ENCODE peak calls at places on chromosomes 13 and 19, in seven cellular contexts. U is mesenchymal stem cell, O is H1, C is H9, A is IMR-90, J is neuronal stem cell, Q is trophoblast cell. L is an unnamed sample.

GRCh38 chr13:113854238-113855011 is 9.5 kb downstream of the GAS6 start:
- DNase-seq in A (peak; percentile 81), U (peak; percentile 82), C (peak; percentile 29), O (peak; percentile 49), J (no peak), Q (no peak), L (no peak)

GRCh38 chr13:27868639-27869435 is 51.0 kb upstream of the PDX1 start:
- DNase-seq in A (peak; percentile 5), U (peak; percentile 11), J (no peak), C (no peak), O (no peak), Q (peak; percentile 19), L (peak; percentile 19)

GRCh38 chr19:43469160-43469480 is 3.7 kb upstream of the LYPD3 start:
- DNase-seq in C (no peak), U (no peak), J (no peak), O (no peak), Q (peak; percentile 57), A (no peak), L (no peak)

GRCh38 chr19:409006-409514 is at the start of gene C2CD4C:
- DNase-seq in C (peak; percentile 41), O (peak; percentile 76), A (no peak), Q (peak; percentile 16), J (no peak), U (peak; percentile 19), L (peak; percentile 23)

GRCh38 chr19:3483226-3483628 is at the start of gene SMIM44:
- DNase-seq in O (no peak), C (no peak), A (no peak), U (no peak), Q (no peak), J (no peak), L (no peak)

GRCh38 chr13:23510979-23511735 is 59.1 kb upstream of the TNFRSF19 start:
- DNase-seq in J (no peak), A (peak; percentile 75), O (no peak), Q (peak; percentile 20), U (peak; percentile 24), C (no peak), L (peak; percentile 76)

GRCh38 chr13:26442541-26442940 is 114.9 kb upstream of the WASF3 start:
- DNase-seq in O (no peak), Q (peak; percentile 63), U (peak; percentile 74), C (no peak), A (peak; percentile 82), J (no peak), L (peak; percentile 85)

GRCh38 chr19:2231621-2232221 is 4.4 kb downstream of the PLEKHJ1 start:
- DNase-seq in J (no peak), C (peak; percentile 53), A (no peak), Q (peak; percentile 33), U (no peak), O (no peak), L (peak; percentile 36)

GRCh38 chr13:23966691-23967615 is 69.7 kb upstream of the C1QTNF9B start:
- DNase-seq in Q (no peak), O (no peak), U (peak; percentile 58), C (no peak), J (no peak), A (peak; percentile 15), L (no peak)

GRCh38 chr19:42051166-42052115 is 18.6 kb downstream of the GRIK5 start:
- DNase-seq in Q (peak; percentile 87), O (no peak), J (no peak), U (no peak), C (no peak), A (no peak), L (no peak)

GRCh38 chr19:18597809-18598660 is 8.6 kb downstream of the CRLF1 start:
- DNase-seq in Q (no peak), A (no peak), C (no peak), J (no peak), U (no peak), O (no peak), L (peak; percentile 38)

GRCh38 chr19:11264452-11265176 is 2.3 kb upstream of the DOCK6 start:
- DNase-seq in A (no peak), C (peak; percentile 84), U (no peak), Q (no peak), J (no peak), O (peak; percentile 63), L (peak; percentile 77)

GRCh38 chr13:90533866-90534265 is 813.6 kb upstream of the MIR17HG start:
- DNase-seq in Q (no peak), J (no peak), O (no peak), A (no peak), C (no peak), U (no peak), L (no peak)

GRCh38 chr13:50911051-50911690 is 1.6 kb downstream of the RNASEH2B start:
- DNase-seq in U (peak; percentile 65), J (peak; percentile 15), O (no peak), A (no peak), Q (no peak), C (no peak), L (no peak)

GRCh38 chr13:27170521-27171243 is 929 bp downstream of the USP12 start:
- DNase-seq in C (peak; percentile 69), Q (peak; percentile 73), A (no peak), J (peak; percentile 54), U (no peak), O (peak; percentile 83), L (peak; percentile 75)

GRCh38 chr19:46147791-46148288 is at the start of gene IGFL2:
- DNase-seq in U (no peak), C (no peak), O (no peak), A (no peak), J (no peak), Q (peak; percentile 88), L (no peak)

GRCh38 chr13:32829676-32830091 is 186.5 kb upstream of the KL start:
- DNase-seq in J (no peak), U (peak; percentile 67), O (no peak), C (peak; percentile 53), Q (peak; percentile 89), A (peak; percentile 77), L (peak; percentile 88)

GRCh38 chr13:48580185-48580803 is 47.4 kb upstream of the RCBTB2 start:
- DNase-seq in C (no peak), J (peak; percentile 52), A (peak; percentile 56), O (peak; percentile 83), Q (peak; percentile 94), U (peak; percentile 64), L (peak; percentile 69)

GRCh38 chr13:34993470-34993869 is 51.4 kb downstream of the NBEA start:
- DNase-seq in C (no peak), Q (no peak), U (peak; percentile 1), O (no peak), J (no peak), A (no peak), L (no peak)

GRCh38 chr13:111249637-111250360 is 70.6 kb upstream of the TEX29 start:
- DNase-seq in J (no peak), C (no peak), A (no peak), U (no peak), O (no peak), Q (peak; percentile 15), L (no peak)

GRCh38 chr13:105838231-105838630 is 697.2 kb downstream of the EFNB2 start:
- DNase-seq in A (no peak), U (no peak), O (no peak), J (no peak), C (no peak), Q (no peak), L (no peak)

GRCh38 chr13:46295531-46296464 is 84.1 kb downstream of the LRRC63 start:
- DNase-seq in C (no peak), A (peak; percentile 83), J (no peak), Q (peak; percentile 86), O (no peak), U (peak; percentile 88), L (no peak)

GRCh38 chr19:19026299-19026971 is 6.9 kb downstream of the SUGP2 start:
- DNase-seq in Q (no peak), A (no peak), J (no peak), U (no peak), C (no peak), O (no peak), L (peak; percentile 20)

GRCh38 chr13:52070929-52071523 is 46.5 kb downstream of the UTP14C start:
- DNase-seq in J (no peak), O (no peak), A (peak; percentile 32), C (no peak), Q (peak; percentile 66), U (peak; percentile 32), L (peak; percentile 55)

GRCh38 chr13:27678306-27679040 is 56.8 kb downstream of the POLR1D start:
- DNase-seq in C (peak; percentile 42), J (no peak), U (no peak), Q (peak; percentile 66), A (peak; percentile 48), O (no peak), L (no peak)

GRCh38 chr13:36258831-36259230 is 38.8 kb downstream of the CCDC169 start:
- DNase-seq in C (no peak), A (no peak), U (no peak), J (no peak), O (no peak), Q (no peak), L (peak; percentile 64)

GRCh38 chr13:31768351-31768750 is 29.0 kb downstream of the RXFP2 start:
- DNase-seq in A (no peak), J (no peak), U (no peak), C (no peak), Q (no peak), O (no peak), L (no peak)
- H3K23ac ChIP-seq in A (peak overlapping the region; percentile 39), J (no peak overlapping the region), U (no peak overlapping the region), C (no peak overlapping the region), Q (no peak overlapping the region), O (no peak overlapping the region), L (no peak overlapping the region)

GRCh38 chr13:93286047-93286446 is 59.4 kb downstream of the GPC6 start:
- DNase-seq in C (no peak), O (no peak), U (no peak), J (no peak), Q (no peak), A (no peak), L (no peak)
- H3K4me2 ChIP-seq in C (no peak overlapping the region), O (no peak overlapping the region), U (no peak overlapping the region), J (no peak overlapping the region), Q (no peak overlapping the region), A (no peak overlapping the region), L (no peak overlapping the region)

GRCh38 chr13:102311901-102312300 is 89.9 kb downstream of the FGF14 start:
- DNase-seq in C (no peak), U (no peak), Q (no peak), O (no peak), A (no peak), J (no peak), L (no peak)
- H3K4me1 ChIP-seq in C (no peaks in the 10 kb centered on the region), U (no peaks in the 10 kb centered on the region), Q (no peaks in the 10 kb centered on the region), O (no peaks in the 10 kb centered on the region), A (no peaks in the 10 kb centered on the region), J (peaks cover 2% of the 10 kb centered on the region), L (no peaks in the 10 kb centered on the region)

GRCh38 chr19:40639638-40639982 is 38.4 kb downstream of the LTBP4 start:
- DNase-seq in J (no peak), Q (no peak), A (no peak), U (no peak), O (no peak), C (no peak), L (no peak)

GRCh38 chr19:40642757-40643325 is 41.7 kb downstream of the LTBP4 start:
- DNase-seq in J (no peak), Q (no peak), A (no peak), U (no peak), C (no peak), O (no peak), L (no peak)

GRCh38 chr19:40640744-40641143 is 39.6 kb downstream of the LTBP4 start:
- DNase-seq in O (no peak), J (no peak), C (no peak), Q (no peak), U (peak; percentile 42), A (peak; percentile 45), L (no peak)

GRCh38 chr19:40642062-40642706 is 41.0 kb downstream of the LTBP4 start:
- DNase-seq in A (no peak), O (no peak), J (no peak), Q (no peak), C (no peak), U (no peak), L (no peak)

GRCh38 chr19:40641306-40641705 is 40.1 kb downstream of the LTBP4 start:
- DNase-seq in C (no peak), J (no peak), U (no peak), O (no peak), A (no peak), Q (no peak), L (no peak)
- H3K23ac ChIP-seq in C (no peak overlapping the region), J (no peak overlapping the region), U (no peak overlapping the region), O (no peak overlapping the region), A (peak overlapping the region; percentile 2), Q (no peak overlapping the region), L (no peak overlapping the region)

L was measured in mesendoderm.